ENCODE peak calls at places on chromosomes 12 and 14, in nine cellular contexts. G is heart left ventricle; N is body of pancreas; M is LNCaP clone FGC; X is cardiac fibroblast; W is CD8-positive, alpha-beta T cell; I is uterus; R is fibroblast of pulmonary artery; P is GM12878. C is an unnamed sample.

GRCh38 chr14:98924046-98924445 is 348.0 kb downstream of the BCL11B start:
- DNase-seq in G (no peak), N (peak; percentile 2), M (no peak), X (no peak), W (no peak), I (no peak), R (no peak), P (no peak), C (no peak)

GRCh38 chr12:122202017-122202416 is 1.5 kb upstream of the B3GNT4 start:
- DNase-seq in G (no peak), N (no peak), M (no peak), X (no peak), W (no peak), I (no peak), R (no peak), P (no peak), C (no peak)

GRCh38 chr14:34833545-34834523 is 41.3 kb downstream of the BAZ1A start:
- DNase-seq in G (no peak), N (no peak), M (no peak), X (peak; percentile 18), W (no peak), I (no peak), R (peak; percentile 41), P (no peak), C (no peak)

GRCh38 chr12:52184813-52185212 is 7.0 kb downstream of the KRT80 start:
- DNase-seq in G (no peak), N (no peak), M (no peak), X (no peak), W (no peak), I (no peak), R (no peak), P (no peak), C (no peak)

GRCh38 chr12:94418517-94418916 is 41.1 kb downstream of the CEP83 start:
- DNase-seq in G (no peak), N (no peak), M (no peak), X (no peak), W (no peak), I (no peak), R (peak; percentile 27), P (no peak), C (peak; percentile 5)

GRCh38 chr12:52126605-52127578 is 47.4 kb downstream of the SMIM41 start:
- DNase-seq in G (no peak), N (no peak), M (peak; percentile 79), X (no peak), W (no peak), I (no peak), R (peak; percentile 62), P (no peak), C (no peak)

GRCh38 chr12:71469235-71469873 is 29.8 kb downstream of the LGR5 start:
- DNase-seq in G (no peak), N (no peak), M (no peak), X (peak; percentile 67), W (no peak), I (no peak), R (peak; percentile 49), P (no peak), C (peak; percentile 78)

GRCh38 chr12:27521066-27521465 is 2.9 kb upstream of the PPFIBP1 start:
- DNase-seq in G (peak; percentile 58), N (no peak), M (no peak), X (peak; percentile 55), W (no peak), I (peak; percentile 62), R (peak; percentile 94), P (no peak), C (no peak)

GRCh38 chr14:59631237-59631636 is 54.6 kb upstream of the CCDC175 start:
- DNase-seq in G (no peak), N (no peak), M (no peak), X (peak; percentile 10), W (no peak), I (no peak), R (peak; percentile 1), P (no peak), C (no peak)

GRCh38 chr14:53741379-53742225 is 215.0 kb downstream of the BMP4 start:
- DNase-seq in G (no peak), N (no peak), M (no peak), X (no peak), W (no peak), I (no peak), R (no peak), P (no peak), C (no peak)

GRCh38 chr12:45986646-45987338 is 3.6 kb downstream of the SCAF11 start:
- DNase-seq in G (no peak), N (no peak), M (no peak), X (no peak), W (no peak), I (no peak), R (no peak), P (no peak), C (peak; percentile 16)

GRCh38 chr14:39467889-39468524 is 35.8 kb upstream of the FBXO33 start:
- DNase-seq in G (no peak), N (no peak), M (peak; percentile 59), X (peak; percentile 68), W (no peak), I (no peak), R (peak; percentile 57), P (no peak), C (peak; percentile 51)

GRCh38 chr12:108215458-108215857 is 86.4 kb downstream of the WSCD2 start:
- DNase-seq in G (no peak), N (no peak), M (no peak), X (no peak), W (no peak), I (no peak), R (no peak), P (no peak), C (no peak)

GRCh38 chr12:108211161-108211560 is 82.1 kb downstream of the WSCD2 start:
- DNase-seq in G (no peak), N (no peak), M (no peak), X (no peak), W (no peak), I (no peak), R (no peak), P (no peak), C (no peak)

GRCh38 chr12:108214046-108214445 is 85.0 kb downstream of the WSCD2 start:
- DNase-seq in G (no peak), N (no peak), M (no peak), X (no peak), W (no peak), I (no peak), R (no peak), P (no peak), C (no peak)

GRCh38 chr12:108218911-108219310 is 89.8 kb downstream of the WSCD2 start:
- DNase-seq in G (no peak), N (no peak), M (no peak), X (no peak), W (no peak), I (no peak), R (no peak), P (no peak), C (no peak)

GRCh38 chr12:108214486-108214885 is 85.4 kb downstream of the WSCD2 start:
- DNase-seq in G (peak; percentile 34), N (peak; percentile 16), M (no peak), X (peak; percentile 10), W (no peak), I (no peak), R (peak; percentile 26), P (no peak), C (peak; percentile 25)
- H3K4me3 ChIP-seq in G (no peak overlapping the region), N (no peak overlapping the region), M (no peak overlapping the region), X (no peak overlapping the region), W (no peak overlapping the region), I (no peak overlapping the region), R (no peak overlapping the region), P (no peak overlapping the region), C (no peak overlapping the region)

GRCh38 chr14:22002860-22003284 is 329.3 kb upstream of the OR4E1 start:
- DNase-seq in G (no peak), N (no peak), M (no peak), X (no peak), W (peak; percentile 72), I (no peak), R (no peak), P (no peak), C (peak; percentile 22)
- TF ChIP-seq CTCF in G (no peak), N (peak; percentile 6), M (peak; percentile 65), X (no peak), W (peak; percentile 32), I (no peak), R (no peak), P (peak; percentile 42), C (peak; percentile 46)

GRCh38 chr14:96042218-96042930 is 3.2 kb downstream of the C14orf132 start:
- DNase-seq in G (no peak), N (no peak), M (no peak), X (peak; percentile 36), W (no peak), I (no peak), R (peak; percentile 18), P (no peak), C (no peak)

GRCh38 chr14:96039633-96040311 is 610 bp downstream of the C14orf132 start:
- DNase-seq in G (peak; percentile 31), N (no peak), M (no peak), X (no peak), W (no peak), I (peak; percentile 37), R (peak; percentile 28), P (no peak), C (no peak)

GRCh38 chr14:96038558-96038919 is 623 bp upstream of the C14orf132 start:
- DNase-seq in G (no peak), N (no peak), M (no peak), X (no peak), W (no peak), I (no peak), R (no peak), P (no peak), C (no peak)

GRCh38 chr14:96038920-96039632 is at the start of gene C14orf132:
- DNase-seq in G (peak; percentile 66), N (peak; percentile 63), M (no peak), X (peak; percentile 29), W (no peak), I (peak; percentile 84), R (peak; percentile 41), P (no peak), C (peak; percentile 14)

DNA sequence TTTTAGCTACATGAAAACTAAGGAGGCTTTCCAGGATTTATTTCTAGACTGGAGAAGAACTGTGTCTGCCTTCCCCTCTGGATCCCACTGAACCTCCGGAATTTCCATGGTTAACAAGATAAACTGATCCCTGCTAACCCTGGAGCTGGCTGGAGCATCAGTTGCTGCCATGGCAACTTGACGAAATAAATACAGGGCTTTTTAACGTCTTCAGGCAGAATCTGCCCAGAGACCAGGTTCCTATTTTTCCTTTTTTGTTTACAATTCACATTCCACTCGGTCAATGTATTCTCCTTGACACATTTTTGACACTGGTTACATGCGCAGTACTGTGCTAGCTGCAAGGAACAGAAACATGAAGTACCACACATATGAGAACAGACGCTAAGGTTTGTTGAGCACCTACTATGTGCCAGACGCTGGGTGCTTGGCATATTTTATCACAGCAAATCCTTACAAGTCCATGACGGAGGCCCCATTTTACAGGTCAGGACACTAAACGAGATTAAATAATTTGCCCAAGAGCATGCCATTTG is 1.7 kb downstream of the C14orf132 start:
- DNase-seq in G (no peak), N (no peak), M (no peak), X (no peak), W (no peak), I (no peak), R (peak; percentile 13), P (no peak), C (no peak)
- H3K4me3 ChIP-seq in G (no peak overlapping the region), N (no peak overlapping the region), M (no peak overlapping the region), X (no peak overlapping the region), W (no peak overlapping the region), I (peak overlapping the region; percentile 67), R (no peak overlapping the region), P (no peak overlapping the region), C (no peak overlapping the region)

GRCh38 chr12:86216591-86216990 is 39.6 kb downstream of the MGAT4C start:
- DNase-seq in G (no peak), N (no peak), M (no peak), X (no peak), W (no peak), I (no peak), R (no peak), P (no peak), C (no peak)

GRCh38 chr12:86212970-86213369 is 43.2 kb downstream of the MGAT4C start:
- DNase-seq in G (no peak), N (no peak), M (no peak), X (no peak), W (no peak), I (no peak), R (no peak), P (no peak), C (no peak)
- TF ChIP-seq CTCF in G (no peak), N (no peak), M (no peak), X (no peak), W (no peak), I (no peak), R (no peak), P (no peak), C (no peak)

C was measured in epithelial cell of esophagus.